ENCODE peak calls at places on chromosomes 5 and 9, in five cellular contexts. V is right cardiac atrium; I is posterior cingulate gyrus; B is aorta; P is stimulated activated CD8-positive, alpha-beta memory T cell treated with anti-CD3 and anti-CD28 coated beads, Interleukin-12 subunit alpha, Interleukin-12 subunit beta, amount 100 ng/mL, for 4 hours. F is an unnamed sample.
A peak's percentile ranks its signal among the peaks of the same experiment; 100 is the strongest.

GRCh38 chr5:56494300-56494704 is 261.2 kb upstream of the ANKRD55 start:
- DNase-seq in V (peak; percentile 68), I (no peak), B (no peak), P (no peak), F (no peak)

GRCh38 chr5:65037845-65038815 is 269.4 kb downstream of the CWC27 start:
- DNase-seq in V (peak; percentile 28), I (no peak), B (no peak), P (no peak), F (no peak)

GRCh38 chr9:71285191-71285656 is 163.8 kb upstream of the TRPM3 start:
- DNase-seq in V (no peak), I (peak; percentile 18), B (no peak), P (no peak), F (peak; percentile 28)

GRCh38 chr9:78899006-78899405 is 602.1 kb downstream of the PSAT1 start:
- DNase-seq in V (no peak), I (no peak), B (no peak), P (no peak), F (no peak)

GRCh38 chr9:94144394-94144793 is 60.1 kb downstream of the PTPDC1 start:
- DNase-seq in V (no peak), I (no peak), B (no peak), P (no peak), F (no peak)

GRCh38 chr5:27010646-27011045 is 27.7 kb downstream of the CDH9 start:
- DNase-seq in V (no peak), I (no peak), B (no peak), P (no peak), F (no peak)

GRCh38 chr9:1296331-1296730 is 246.2 kb downstream of the DMRT2 start:
- DNase-seq in V (no peak), I (no peak), B (no peak), P (no peak), F (no peak)

GRCh38 chr5:109399092-109399759 is 10.5 kb downstream of the PJA2 start:
- DNase-seq in V (no peak), I (no peak), B (no peak), P (no peak), F (no peak)

GRCh38 chr5:31638748-31639418 is at the start of gene PDZD2:
- DNase-seq in V (peak; percentile 93), I (peak; percentile 69), B (peak; percentile 76), P (peak; percentile 72), F (peak; percentile 83)

GRCh38 chr9:84368593-84368992 is 28.0 kb upstream of the SLC28A3 start:
- DNase-seq in V (no peak), I (no peak), B (no peak), P (no peak), F (no peak)

GRCh38 chr9:7936201-7936600 is 136.6 kb upstream of the DMAC1 start:
- DNase-seq in V (no peak), I (no peak), B (peak; percentile 45), P (no peak), F (no peak)